ENCODE peak calls at places on chromosomes 13 and 19, in six cellular contexts. A, E, T, G, I and S are unnamed samples.

GRCh38 chr19:2573916-2574315 is 98.0 kb downstream of the GADD45B start:
- DNase-seq in A (no peak), E (no peak), T (no peak), G (no peak), I (no peak), S (no peak)

GRCh38 chr19:39533791-39534190 is 1.1 kb upstream of the EID2B start:
- DNase-seq in A (no peak), E (no peak), T (no peak), G (no peak), I (no peak), S (no peak)

GRCh38 chr19:33580026-33580644 is 41.6 kb upstream of the CHST8 start:
- DNase-seq in A (no peak), E (no peak), T (no peak), G (no peak), I (no peak), S (no peak)

GRCh38 chr13:80137994-80138393 is 202.9 kb downstream of the SPRY2 start:
- DNase-seq in A (no peak), E (no peak), T (no peak), G (no peak), I (no peak), S (no peak)

GRCh38 chr19:13130886-13131490 is 12.9 kb downstream of the NACC1 start:
- DNase-seq in A (no peak), E (no peak), T (no peak), G (no peak), I (no peak), S (no peak)

GRCh38 chr13:108615241-108615640 is 14.2 kb upstream of the MYO16 start:
- DNase-seq in A (no peak), E (no peak), T (no peak), G (no peak), I (no peak), S (no peak)

GRCh38 chr13:65966991-65967451 is 1263.1 kb downstream of the PCDH9 start:
- DNase-seq in A (peak), E (no peak), T (no peak), G (no peak), I (peak), S (no peak)

GRCh38 chr19:38792250-38793111 is 3.5 kb downstream of the LGALS7B start:
- DNase-seq in A (peak), E (no peak), T (no peak), G (no peak), I (no peak), S (peak)

GRCh38 chr19:21586341-21587116 is 81.1 kb downstream of the ZNF429 start:
- DNase-seq in A (peak), E (no peak), T (no peak), G (no peak), I (no peak), S (no peak)

GRCh38 chr19:34075661-34076091 is 96.6 kb upstream of the LSM14A start:
- DNase-seq in A (no peak), E (no peak), T (no peak), G (no peak), I (no peak), S (no peak)

GRCh38 chr13:113895436-113895835 is 31.6 kb upstream of the GAS6 start:
- DNase-seq in A (no peak), E (no peak), T (no peak), G (no peak), I (no peak), S (no peak)

GRCh38 chr19:52391135-52391534 is 6.5 kb upstream of the ZNF528 start:
- DNase-seq in A (peak), E (no peak), T (no peak), G (no peak), I (no peak), S (no peak)

GRCh38 chr13:39616087-39616694 is 13.2 kb upstream of the LHFPL6 start:
- DNase-seq in A (peak), E (no peak), T (peak), G (peak), I (peak), S (peak)

GRCh38 chr13:97391201-97391600 is 42.8 kb upstream of the RAP2A start:
- DNase-seq in A (no peak), E (no peak), T (no peak), G (no peak), I (no peak), S (no peak)

GRCh38 chr19:4012092-4012974 is 4.8 kb downstream of the PIAS4 start:
- DNase-seq in A (no peak), E (no peak), T (no peak), G (no peak), I (no peak), S (no peak)

GRCh38 chr19:48991823-48992570 is 1.1 kb downstream of the GYS1 start:
- DNase-seq in A (peak), E (no peak), T (peak), G (peak), I (peak), S (peak)

GRCh38 chr19:5452594-5453565 is 2.3 kb upstream of the ZNRF4 start:
- DNase-seq in A (no peak), E (no peak), T (no peak), G (no peak), I (peak), S (no peak)

GRCh38 chr19:7705387-7706187 is 3.7 kb upstream of the FCER2 start:
- DNase-seq in A (no peak), E (peak), T (no peak), G (no peak), I (no peak), S (peak)

GRCh38 chr19:44512326-44513298 is 12.3 kb upstream of the ZNF180 start:
- DNase-seq in A (peak), E (no peak), T (no peak), G (no peak), I (peak), S (no peak)

GRCh38 chr13:51412431-51412830 is 40.4 kb downstream of the INTS6 start:
- DNase-seq in A (no peak), E (no peak), T (no peak), G (no peak), I (no peak), S (no peak)

GRCh38 chr19:4052114-4052992 is 14.3 kb downstream of the ZBTB7A start:
- DNase-seq in A (no peak), E (no peak), T (no peak), G (no peak), I (no peak), S (peak)

GRCh38 chr19:42396542-42397314 is 6.6 kb upstream of the CNFN start:
- DNase-seq in A (peak), E (peak), T (peak), G (peak), I (peak), S (peak)

GRCh38 chr13:45603338-45603737 is 12.2 kb downstream of the ERICH6B start:
- DNase-seq in A (no peak), E (no peak), T (no peak), G (no peak), I (no peak), S (no peak)

GRCh38 chr19:5337886-5338595 is 2.6 kb downstream of the PTPRS start:
- DNase-seq in A (peak), E (no peak), T (no peak), G (no peak), I (no peak), S (no peak)

GRCh38 chr13:107138987-107139386 is 571.0 kb upstream of the ARGLU1 start:
- DNase-seq in A (no peak), E (no peak), T (no peak), G (no peak), I (no peak), S (no peak)

GRCh38 chr13:26721251-26721939 is 39.2 kb downstream of the GPR12 start:
- DNase-seq in A (no peak), E (no peak), T (no peak), G (peak), I (no peak), S (peak)

GRCh38 chr13:32904271-32904670 is 112.0 kb upstream of the KL start:
- DNase-seq in A (no peak), E (no peak), T (no peak), G (no peak), I (no peak), S (no peak)